ENCODE peak calls at places on chromosomes 11 and 22, in eight cellular contexts. One of them, this sample, is unnamed.
A peak's percentile ranks its signal among the peaks of the same experiment; 100 is the strongest.

GRCh38 chr22:44625981-44626687 is 75.9 kb upstream of the PRR5 start:
- DNase-seq in NCI-H2029: peak; percentile 20
- DNase-seq in cardiac fibroblast: peak; percentile 64
- DNase-seq in esophagus squamous epithelium: no peak
- DNase-seq in stimulated activated naive B cell treated with anti-CD40 and anti-IgM and Interleukin-4, amounts not matched to agents 10 μg/mL and 1 μg/mL and 100 μg/mL, for 72 hours: peak; percentile 61
- DNase-seq in H9: peak; percentile 74
- DNase-seq in T-helper 1 cell: peak; percentile 66
- DNase-seq in left cardiac atrium: peak; percentile 75
- DNase-seq in this sample: peak; percentile 94

GRCh38 chr22:41799486-41800347 is 762 bp upstream of the CCDC134 start:
- DNase-seq in NCI-H2029: no peak
- DNase-seq in cardiac fibroblast: peak; percentile 22
- DNase-seq in esophagus squamous epithelium: no peak
- DNase-seq in stimulated activated naive B cell treated with anti-CD40 and anti-IgM and Interleukin-4, amounts not matched to agents 10 μg/mL and 1 μg/mL and 100 μg/mL, for 72 hours: peak; percentile 24
- DNase-seq in H9: peak; percentile 43
- DNase-seq in T-helper 1 cell: peak; percentile 16
- DNase-seq in left cardiac atrium: peak; percentile 52
- DNase-seq in this sample: peak; percentile 83

GRCh38 chr22:45627489-45628233 is 44.0 kb upstream of the ATXN10 start:
- DNase-seq in NCI-H2029: no peak
- DNase-seq in cardiac fibroblast: no peak
- DNase-seq in esophagus squamous epithelium: no peak
- DNase-seq in stimulated activated naive B cell treated with anti-CD40 and anti-IgM and Interleukin-4, amounts not matched to agents 10 μg/mL and 1 μg/mL and 100 μg/mL, for 72 hours: no peak
- DNase-seq in H9: no peak
- DNase-seq in T-helper 1 cell: no peak
- DNase-seq in left cardiac atrium: no peak
- DNase-seq in this sample: no peak

GRCh38 chr11:73467505-73467904 is 91.3 kb downstream of the RELT start:
- DNase-seq in NCI-H2029: no peak
- DNase-seq in cardiac fibroblast: no peak
- DNase-seq in esophagus squamous epithelium: no peak
- DNase-seq in stimulated activated naive B cell treated with anti-CD40 and anti-IgM and Interleukin-4, amounts not matched to agents 10 μg/mL and 1 μg/mL and 100 μg/mL, for 72 hours: no peak
- DNase-seq in H9: no peak
- DNase-seq in T-helper 1 cell: no peak
- DNase-seq in left cardiac atrium: no peak
- DNase-seq in this sample: no peak

GRCh38 chr11:128627666-128628342 is 40.4 kb upstream of the ETS1 start:
- DNase-seq in NCI-H2029: no peak
- DNase-seq in cardiac fibroblast: no peak
- DNase-seq in esophagus squamous epithelium: no peak
- DNase-seq in stimulated activated naive B cell treated with anti-CD40 and anti-IgM and Interleukin-4, amounts not matched to agents 10 μg/mL and 1 μg/mL and 100 μg/mL, for 72 hours: no peak
- DNase-seq in H9: no peak
- DNase-seq in T-helper 1 cell: peak; percentile 62
- DNase-seq in left cardiac atrium: no peak
- DNase-seq in this sample: no peak

GRCh38 chr11:19929655-19930054 is 217.0 kb downstream of the NAV2 start:
- DNase-seq in NCI-H2029: no peak
- DNase-seq in cardiac fibroblast: peak; percentile 50
- DNase-seq in esophagus squamous epithelium: no peak
- DNase-seq in stimulated activated naive B cell treated with anti-CD40 and anti-IgM and Interleukin-4, amounts not matched to agents 10 μg/mL and 1 μg/mL and 100 μg/mL, for 72 hours: no peak
- DNase-seq in H9: no peak
- DNase-seq in T-helper 1 cell: no peak
- DNase-seq in left cardiac atrium: no peak
- DNase-seq in this sample: no peak

GRCh38 chr11:63635762-63636465 is 21.7 kb upstream of the PLAAT3 start:
- DNase-seq in NCI-H2029: no peak
- DNase-seq in cardiac fibroblast: peak; percentile 68
- DNase-seq in esophagus squamous epithelium: no peak
- DNase-seq in stimulated activated naive B cell treated with anti-CD40 and anti-IgM and Interleukin-4, amounts not matched to agents 10 μg/mL and 1 μg/mL and 100 μg/mL, for 72 hours: peak; percentile 25
- DNase-seq in H9: peak; percentile 67
- DNase-seq in T-helper 1 cell: peak; percentile 43
- DNase-seq in left cardiac atrium: peak; percentile 45
- DNase-seq in this sample: peak; percentile 83

GRCh38 chr11:115220423-115220822 is 283.8 kb downstream of the CADM1 start:
- DNase-seq in NCI-H2029: no peak
- DNase-seq in cardiac fibroblast: no peak
- DNase-seq in esophagus squamous epithelium: no peak
- DNase-seq in stimulated activated naive B cell treated with anti-CD40 and anti-IgM and Interleukin-4, amounts not matched to agents 10 μg/mL and 1 μg/mL and 100 μg/mL, for 72 hours: no peak
- DNase-seq in H9: no peak
- DNase-seq in T-helper 1 cell: no peak
- DNase-seq in left cardiac atrium: no peak
- DNase-seq in this sample: no peak

GRCh38 chr11:44701276-44701675 is 25.5 kb upstream of the TSPAN18 start:
- DNase-seq in NCI-H2029: no peak
- DNase-seq in cardiac fibroblast: no peak
- DNase-seq in esophagus squamous epithelium: no peak
- DNase-seq in stimulated activated naive B cell treated with anti-CD40 and anti-IgM and Interleukin-4, amounts not matched to agents 10 μg/mL and 1 μg/mL and 100 μg/mL, for 72 hours: no peak
- DNase-seq in H9: no peak
- DNase-seq in T-helper 1 cell: no peak
- DNase-seq in left cardiac atrium: no peak
- DNase-seq in this sample: no peak

GRCh38 chr11:98979212-98979611 is 41.5 kb upstream of the CNTN5 start:
- DNase-seq in NCI-H2029: no peak
- DNase-seq in cardiac fibroblast: no peak
- DNase-seq in esophagus squamous epithelium: no peak
- DNase-seq in stimulated activated naive B cell treated with anti-CD40 and anti-IgM and Interleukin-4, amounts not matched to agents 10 μg/mL and 1 μg/mL and 100 μg/mL, for 72 hours: no peak
- DNase-seq in H9: no peak
- DNase-seq in T-helper 1 cell: no peak
- DNase-seq in left cardiac atrium: no peak
- DNase-seq in this sample: no peak

GRCh38 chr22:48574776-48575566 is 1252.7 kb downstream of the BRD1 start:
- DNase-seq in NCI-H2029: peak; percentile 61
- DNase-seq in cardiac fibroblast: peak; percentile 9
- DNase-seq in esophagus squamous epithelium: no peak
- DNase-seq in stimulated activated naive B cell treated with anti-CD40 and anti-IgM and Interleukin-4, amounts not matched to agents 10 μg/mL and 1 μg/mL and 100 μg/mL, for 72 hours: peak; percentile 20
- DNase-seq in H9: peak; percentile 82
- DNase-seq in T-helper 1 cell: no peak
- DNase-seq in left cardiac atrium: peak; percentile 44
- DNase-seq in this sample: peak; percentile 100

GRCh38 chr11:1407668-1408067 is 17.9 kb downstream of the BRSK2 start:
- DNase-seq in NCI-H2029: no peak
- DNase-seq in cardiac fibroblast: no peak
- DNase-seq in esophagus squamous epithelium: no peak
- DNase-seq in stimulated activated naive B cell treated with anti-CD40 and anti-IgM and Interleukin-4, amounts not matched to agents 10 μg/mL and 1 μg/mL and 100 μg/mL, for 72 hours: no peak
- DNase-seq in H9: no peak
- DNase-seq in T-helper 1 cell: no peak
- DNase-seq in left cardiac atrium: no peak
- DNase-seq in this sample: no peak

GRCh38 chr11:87454246-87454645 is 416.5 kb downstream of the TMEM135 start:
- DNase-seq in NCI-H2029: no peak
- DNase-seq in cardiac fibroblast: no peak
- DNase-seq in esophagus squamous epithelium: no peak
- DNase-seq in stimulated activated naive B cell treated with anti-CD40 and anti-IgM and Interleukin-4, amounts not matched to agents 10 μg/mL and 1 μg/mL and 100 μg/mL, for 72 hours: no peak
- DNase-seq in H9: no peak
- DNase-seq in T-helper 1 cell: no peak
- DNase-seq in left cardiac atrium: no peak
- DNase-seq in this sample: no peak

This sample was measured in H7.